ENCODE peak calls at places on chromosomes 11 and 22, in six cellular contexts. One of them, this sample, is unnamed.

GRCh38 chr11:109096266-109096665 is 325.7 kb upstream of the C11orf87 start:
- DNase-seq in NCI-H1092: no peak
- DNase-seq in NCI-H345: no peak
- DNase-seq in BJ: no peak
- DNase-seq in NCI-H460: no peak
- DNase-seq in AG08395: no peak
- DNase-seq in this sample: no peak

GRCh38 chr11:110463153-110463552 is 33.4 kb downstream of the FDX1 start:
- DNase-seq in NCI-H1092: peak; percentile 37
- DNase-seq in NCI-H345: peak; percentile 54
- DNase-seq in BJ: no peak
- DNase-seq in NCI-H460: peak; percentile 16
- DNase-seq in AG08395: peak; percentile 20
- DNase-seq in this sample: no peak

GRCh38 chr22:30891443-30891755 is 77.2 kb downstream of the MORC2 start:
- DNase-seq in NCI-H1092: no peak
- DNase-seq in NCI-H345: no peak
- DNase-seq in BJ: no peak
- DNase-seq in NCI-H460: no peak
- DNase-seq in AG08395: no peak
- DNase-seq in this sample: no peak

GRCh38 chr11:77517753-77518152 is 43.9 kb upstream of the PAK1 start:
- DNase-seq in NCI-H1092: no peak
- DNase-seq in NCI-H345: no peak
- DNase-seq in BJ: no peak
- DNase-seq in NCI-H460: no peak
- DNase-seq in AG08395: no peak
- DNase-seq in this sample: no peak

GRCh38 chr22:40031766-40032470 is 37.2 kb downstream of the FAM83F start:
- DNase-seq in NCI-H1092: no peak
- DNase-seq in NCI-H345: no peak
- DNase-seq in BJ: no peak
- DNase-seq in NCI-H460: no peak
- DNase-seq in AG08395: peak; percentile 27
- DNase-seq in this sample: no peak

GRCh38 chr11:58446294-58446693 is 4.3 kb upstream of the OR5B12 start:
- DNase-seq in NCI-H1092: no peak
- DNase-seq in NCI-H345: no peak
- DNase-seq in BJ: no peak
- DNase-seq in NCI-H460: no peak
- DNase-seq in AG08395: no peak
- DNase-seq in this sample: no peak

GRCh38 chr11:44014968-44015623 is 32.7 kb upstream of the ACCSL start:
- DNase-seq in NCI-H1092: no peak
- DNase-seq in NCI-H345: no peak
- DNase-seq in BJ: no peak
- DNase-seq in NCI-H460: no peak
- DNase-seq in AG08395: no peak
- DNase-seq in this sample: no peak

GRCh38 chr11:13007182-13007581 is 1.9 kb upstream of the RASSF10 start:
- DNase-seq in NCI-H1092: no peak
- DNase-seq in NCI-H345: no peak
- DNase-seq in BJ: no peak
- DNase-seq in NCI-H460: no peak
- DNase-seq in AG08395: no peak
- DNase-seq in this sample: no peak

GRCh38 chr11:113475160-113475761 is at the start of gene DRD2:
- DNase-seq in NCI-H1092: no peak
- DNase-seq in NCI-H345: peak; percentile 56
- DNase-seq in BJ: no peak
- DNase-seq in NCI-H460: no peak
- DNase-seq in AG08395: no peak
- DNase-seq in this sample: no peak